ENCODE peak calls at places on chromosomes 16 and 17, in eight cellular contexts. C, Z, I, T, A, L, G and U are unnamed samples.
A peak's percentile ranks its signal among the peaks of the same experiment; 100 is the strongest.

GRCh38 chr17:47785538-47786123 is 36.0 kb downstream of the OSBPL7 start:
- DNase-seq in C (no peak), Z (no peak), I (no peak), T (peak; percentile 30), A (no peak), L (peak; percentile 80), G (no peak), U (no peak)

GRCh38 chr16:7374614-7375174 is 42.0 kb downstream of the RBFOX1 start:
- DNase-seq in C (no peak), Z (no peak), I (no peak), T (no peak), A (no peak), L (no peak), G (no peak), U (no peak)

GRCh38 chr16:22321340-22322001 is 24.3 kb downstream of the POLR3E start:
- DNase-seq in C (no peak), Z (peak; percentile 57), I (peak; percentile 78), T (peak; percentile 78), A (peak; percentile 49), L (peak; percentile 83), G (peak; percentile 66), U (no peak)

GRCh38 chr17:75232786-75233185 is 27.3 kb downstream of the NUP85 start:
- DNase-seq in C (no peak), Z (no peak), I (peak; percentile 19), T (no peak), A (no peak), L (no peak), G (no peak), U (no peak)

GRCh38 chr17:3524024-3524423 is 33.6 kb downstream of the TRPV3 start:
- DNase-seq in C (no peak), Z (no peak), I (no peak), T (no peak), A (no peak), L (no peak), G (no peak), U (no peak)

GRCh38 chr17:79027925-79028491 is 4.0 kb downstream of the C1QTNF1 start:
- DNase-seq in C (no peak), Z (no peak), I (peak; percentile 64), T (peak; percentile 65), A (no peak), L (no peak), G (no peak), U (no peak)

GRCh38 chr17:1056761-1057160 is 59.8 kb downstream of the TIMM22 start:
- DNase-seq in C (no peak), Z (no peak), I (peak; percentile 40), T (no peak), A (no peak), L (peak; percentile 54), G (no peak), U (peak; percentile 38)

GRCh38 chr16:81511371-81511770 is 66.8 kb downstream of the CMIP start:
- DNase-seq in C (peak; percentile 84), Z (no peak), I (no peak), T (peak; percentile 64), A (peak; percentile 22), L (no peak), G (no peak), U (no peak)

GRCh38 chr17:40111221-40112128 is 10.3 kb upstream of the MSL1 start:
- DNase-seq in C (peak; percentile 55), Z (peak; percentile 89), I (peak; percentile 95), T (peak; percentile 100), A (peak; percentile 91), L (peak; percentile 93), G (peak; percentile 90), U (peak; percentile 91)

GRCh38 chr17:33667052-33667509 is 374.0 kb upstream of the ASIC2 start:
- DNase-seq in C (no peak), Z (no peak), I (no peak), T (no peak), A (no peak), L (no peak), G (peak; percentile 59), U (no peak)

GRCh38 chr17:51803161-51803560 is 355.4 kb downstream of the CA10 start:
- DNase-seq in C (no peak), Z (no peak), I (no peak), T (no peak), A (no peak), L (peak; percentile 28), G (no peak), U (no peak)

GRCh38 chr16:1932050-1933028 is 10.7 kb downstream of the MSRB1 start:
- DNase-seq in C (no peak), Z (no peak), I (no peak), T (no peak), A (no peak), L (peak; percentile 58), G (no peak), U (no peak)

GRCh38 chr17:55708575-55708974 is 14.1 kb downstream of the TMEM100 start:
- DNase-seq in C (no peak), Z (no peak), I (no peak), T (peak; percentile 22), A (no peak), L (no peak), G (no peak), U (no peak)

GRCh38 chr17:69539781-69540319 is 125.4 kb downstream of the MAP2K6 start:
- DNase-seq in C (no peak), Z (no peak), I (no peak), T (peak; percentile 74), A (peak; percentile 80), L (no peak), G (no peak), U (no peak)

GRCh38 chr16:6009151-6009550 is 911.6 kb upstream of the EEF2KMT start:
- DNase-seq in C (no peak), Z (no peak), I (no peak), T (no peak), A (no peak), L (no peak), G (no peak), U (no peak)

GRCh38 chr16:59887856-59888255 is 1153.7 kb upstream of the GOT2 start:
- DNase-seq in C (no peak), Z (no peak), I (no peak), T (no peak), A (no peak), L (no peak), G (no peak), U (no peak)

GRCh38 chr16:75279277-75279676 is 27.9 kb upstream of the BCAR1 start:
- DNase-seq in C (no peak), Z (no peak), I (no peak), T (no peak), A (no peak), L (no peak), G (no peak), U (peak; percentile 66)

GRCh38 chr16:47019563-47019962 is 46.1 kb upstream of the DNAJA2 start:
- DNase-seq in C (no peak), Z (no peak), I (no peak), T (no peak), A (no peak), L (no peak), G (no peak), U (no peak)
- TF ChIP-seq CTCF in C (no peak), Z (no peak), I (no peak), T (peak; percentile 30), A (no peak), L (no peak), G (no peak), U (no peak)

GRCh38 chr16:3015865-3016521 is 2.0 kb downstream of the CLDN6 start:
- DNase-seq in C (no peak), Z (no peak), I (no peak), T (no peak), A (no peak), L (no peak), G (no peak), U (no peak)

GRCh38 chr16:3017262-3017805 is 649 bp downstream of the CLDN6 start:
- DNase-seq in C (no peak), Z (no peak), I (no peak), T (no peak), A (no peak), L (peak; percentile 58), G (no peak), U (peak; percentile 79)

GRCh38 chr16:3020247-3020603 is at the start of gene TNFRSF12A:
- DNase-seq in C (no peak), Z (peak; percentile 79), I (peak; percentile 88), T (peak; percentile 46), A (peak; percentile 15), L (peak; percentile 93), G (peak; percentile 54), U (peak; percentile 92)

GRCh38 chr16:3019594-3020246 is 448 bp upstream of the TNFRSF12A start:
- DNase-seq in C (no peak), Z (no peak), I (no peak), T (no peak), A (no peak), L (no peak), G (no peak), U (no peak)

GRCh38 chr16:3017806-3018506 is at the start of gene CLDN6:
- DNase-seq in C (no peak), Z (no peak), I (no peak), T (no peak), A (no peak), L (peak; percentile 96), G (no peak), U (peak; percentile 80)
- TF ChIP-seq CTCF in C (no peak), Z (no peak), I (peak; percentile 16), T (no peak), A (peak; percentile 36), L (peak; percentile 78), G (no peak), U (no peak)

DNA sequence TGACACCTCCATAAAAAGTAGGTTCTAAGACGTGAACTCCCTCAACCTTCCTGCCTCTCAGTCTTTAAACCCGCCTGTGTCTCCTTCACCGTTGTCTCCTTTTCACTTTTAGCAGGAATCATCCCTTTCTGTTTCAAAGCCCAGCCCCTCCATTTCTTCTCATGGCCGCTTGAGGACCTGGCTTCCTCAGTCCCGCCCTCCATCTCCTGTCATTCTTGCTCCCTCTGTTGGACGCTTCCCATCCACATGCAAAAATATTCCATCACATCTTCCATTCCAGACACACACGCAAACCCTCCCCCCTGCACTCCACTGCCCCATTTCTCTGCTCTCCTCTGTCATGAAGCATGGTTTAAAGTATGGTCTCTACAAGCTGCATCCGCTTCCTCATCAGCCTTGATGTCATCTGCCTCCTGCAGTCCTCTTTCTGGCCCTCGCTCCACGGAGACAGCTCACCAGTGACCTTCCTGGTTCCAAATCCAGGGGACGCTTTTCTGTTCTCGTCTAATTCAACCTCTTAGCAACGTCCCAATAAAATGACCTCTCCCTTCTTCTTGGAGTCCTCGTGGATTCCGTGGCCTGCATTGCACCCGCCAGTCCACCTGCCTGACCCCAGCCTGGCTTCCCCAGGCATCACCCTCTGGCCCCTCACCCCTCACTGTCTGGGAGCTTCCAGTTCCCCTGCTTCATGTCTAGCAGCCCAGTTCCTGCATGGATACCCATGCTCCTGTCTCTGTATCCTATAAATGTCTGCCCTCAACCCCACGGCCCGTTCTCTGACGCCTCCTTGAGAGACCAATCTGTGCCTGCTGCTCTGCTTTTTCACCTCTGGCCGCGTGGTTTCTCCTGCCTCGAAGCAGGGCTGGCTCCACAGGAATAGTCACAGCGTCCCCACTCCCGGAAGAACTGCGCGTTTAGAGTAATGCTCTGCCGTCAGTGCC is 26.2 kb downstream of the ANKRD40 start:
- DNase-seq in C (no peak), Z (no peak), I (no peak), T (peak; percentile 79), A (peak; percentile 59), L (peak; percentile 62), G (no peak), U (no peak)
- TF ChIP-seq CTCF in C (peak; percentile 80), Z (peak; percentile 35), I (peak; percentile 21), T (peak; percentile 66), A (peak; percentile 70), L (peak; percentile 51), G (no peak), U (no peak)

DNA sequence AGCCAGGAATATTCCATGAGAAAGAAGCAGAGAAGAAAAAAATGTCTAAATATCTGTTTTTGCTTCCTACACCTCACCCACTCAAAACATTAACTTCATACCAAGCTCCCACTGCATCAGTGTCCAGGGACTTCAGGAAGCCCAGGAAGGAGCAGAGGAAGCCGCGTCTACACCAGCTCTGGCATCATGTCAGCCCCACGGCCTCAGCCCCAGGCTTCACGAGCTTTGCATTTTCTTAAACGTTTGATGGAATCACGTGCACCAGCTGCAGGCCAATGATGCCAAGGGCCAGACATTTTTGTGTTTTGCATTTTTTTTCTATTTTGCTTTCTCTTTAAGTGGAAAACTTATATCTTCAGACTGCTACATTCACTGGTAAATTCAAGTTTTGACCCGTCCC is 48.6 kb downstream of the CDRT4 start:
- DNase-seq in C (no peak), Z (no peak), I (no peak), T (no peak), A (no peak), L (no peak), G (no peak), U (no peak)
- TF ChIP-seq CTCF in C (no peak), Z (no peak), I (no peak), T (no peak), A (no peak), L (no peak), G (no peak), U (no peak)